ENCODE peak calls at places on chromosomes 16 and 17, in six cellular contexts. One of them, this sample, is unnamed.

GRCh38 chr17:2054740-2055493 is at the start of gene HIC1:
- DNase-seq in sigmoid colon: peak; percentile 91
- DNase-seq in esophagus squamous epithelium: no peak
- DNase-seq in ovary: peak; percentile 88
- DNase-seq in lower leg skin: peak; percentile 96
- DNase-seq in endothelial cell of umbilical vein: peak; percentile 75
- DNase-seq in this sample: peak; percentile 85

GRCh38 chr17:74368341-74369152 is 1.2 kb downstream of the GPR142 start:
- DNase-seq in esophagus squamous epithelium: peak; percentile 12
- DNase-seq in ovary: peak; percentile 71
- DNase-seq in lower leg skin: peak; percentile 93
- DNase-seq in sigmoid colon: peak; percentile 78
- DNase-seq in endothelial cell of umbilical vein: peak; percentile 44
- DNase-seq in this sample: peak; percentile 54

GRCh38 chr17:40550608-40551007 is 14.7 kb downstream of the CCR7 start:
- DNase-seq in ovary: peak; percentile 60
- DNase-seq in lower leg skin: peak; percentile 94
- DNase-seq in endothelial cell of umbilical vein: no peak
- DNase-seq in esophagus squamous epithelium: no peak
- DNase-seq in sigmoid colon: peak; percentile 88
- DNase-seq in this sample: peak; percentile 79

GRCh38 chr16:54687043-54687655 is 243.5 kb upstream of the IRX5 start:
- DNase-seq in esophagus squamous epithelium: no peak
- DNase-seq in lower leg skin: no peak
- DNase-seq in sigmoid colon: no peak
- DNase-seq in endothelial cell of umbilical vein: no peak
- DNase-seq in ovary: no peak
- DNase-seq in this sample: no peak

GRCh38 chr16:23509763-23510153 is 536 bp downstream of the GGA2 start:
- DNase-seq in lower leg skin: no peak
- DNase-seq in sigmoid colon: no peak
- DNase-seq in endothelial cell of umbilical vein: peak; percentile 42
- DNase-seq in esophagus squamous epithelium: no peak
- DNase-seq in ovary: no peak
- DNase-seq in this sample: peak; percentile 26

GRCh38 chr16:50309156-50309526 is 42.8 kb downstream of the ADCY7 start:
- DNase-seq in lower leg skin: peak; percentile 76
- DNase-seq in endothelial cell of umbilical vein: no peak
- DNase-seq in esophagus squamous epithelium: no peak
- DNase-seq in sigmoid colon: no peak
- DNase-seq in ovary: no peak
- DNase-seq in this sample: no peak

GRCh38 chr17:66716236-66717026 is 118.5 kb upstream of the CACNG5 start:
- DNase-seq in endothelial cell of umbilical vein: peak; percentile 52
- DNase-seq in ovary: no peak
- DNase-seq in sigmoid colon: no peak
- DNase-seq in esophagus squamous epithelium: no peak
- DNase-seq in lower leg skin: peak; percentile 70
- DNase-seq in this sample: no peak

GRCh38 chr16:88650749-88651275 is at the start of gene CYBA:
- DNase-seq in endothelial cell of umbilical vein: peak; percentile 20
- DNase-seq in sigmoid colon: peak; percentile 82
- DNase-seq in esophagus squamous epithelium: no peak
- DNase-seq in ovary: peak; percentile 70
- DNase-seq in lower leg skin: peak; percentile 94
- DNase-seq in this sample: no peak

GRCh38 chr17:17767497-17768286 is 69.1 kb downstream of the SREBF1 start:
- DNase-seq in esophagus squamous epithelium: no peak
- DNase-seq in endothelial cell of umbilical vein: no peak
- DNase-seq in ovary: no peak
- DNase-seq in lower leg skin: no peak
- DNase-seq in sigmoid colon: no peak
- DNase-seq in this sample: no peak

GRCh38 chr17:17769869-17770361 is 66.9 kb downstream of the SREBF1 start:
- DNase-seq in lower leg skin: no peak
- DNase-seq in sigmoid colon: no peak
- DNase-seq in esophagus squamous epithelium: no peak
- DNase-seq in endothelial cell of umbilical vein: no peak
- DNase-seq in ovary: no peak
- DNase-seq in this sample: no peak

GRCh38 chr17:17767096-17767470 is 69.7 kb downstream of the SREBF1 start:
- DNase-seq in endothelial cell of umbilical vein: no peak
- DNase-seq in ovary: no peak
- DNase-seq in lower leg skin: no peak
- DNase-seq in esophagus squamous epithelium: no peak
- DNase-seq in sigmoid colon: no peak
- DNase-seq in this sample: no peak

GRCh38 chr17:17770371-17771059 is 66.3 kb downstream of the SREBF1 start:
- DNase-seq in sigmoid colon: no peak
- DNase-seq in endothelial cell of umbilical vein: no peak
- DNase-seq in esophagus squamous epithelium: no peak
- DNase-seq in lower leg skin: no peak
- DNase-seq in ovary: no peak
- DNase-seq in this sample: no peak

GRCh38 chr17:17768415-17769088 is 68.2 kb downstream of the SREBF1 start:
- DNase-seq in ovary: no peak
- DNase-seq in endothelial cell of umbilical vein: no peak
- DNase-seq in lower leg skin: no peak
- DNase-seq in sigmoid colon: no peak
- DNase-seq in esophagus squamous epithelium: no peak
- DNase-seq in this sample: no peak
- TF ChIP-seq POLR2A in ovary: no peak
- TF ChIP-seq POLR2A in endothelial cell of umbilical vein: no peak
- TF ChIP-seq POLR2A in lower leg skin: no peak
- TF ChIP-seq POLR2A in sigmoid colon: no peak
- TF ChIP-seq POLR2A in esophagus squamous epithelium: no peak
- TF ChIP-seq POLR2A in this sample: no peak

DNA sequence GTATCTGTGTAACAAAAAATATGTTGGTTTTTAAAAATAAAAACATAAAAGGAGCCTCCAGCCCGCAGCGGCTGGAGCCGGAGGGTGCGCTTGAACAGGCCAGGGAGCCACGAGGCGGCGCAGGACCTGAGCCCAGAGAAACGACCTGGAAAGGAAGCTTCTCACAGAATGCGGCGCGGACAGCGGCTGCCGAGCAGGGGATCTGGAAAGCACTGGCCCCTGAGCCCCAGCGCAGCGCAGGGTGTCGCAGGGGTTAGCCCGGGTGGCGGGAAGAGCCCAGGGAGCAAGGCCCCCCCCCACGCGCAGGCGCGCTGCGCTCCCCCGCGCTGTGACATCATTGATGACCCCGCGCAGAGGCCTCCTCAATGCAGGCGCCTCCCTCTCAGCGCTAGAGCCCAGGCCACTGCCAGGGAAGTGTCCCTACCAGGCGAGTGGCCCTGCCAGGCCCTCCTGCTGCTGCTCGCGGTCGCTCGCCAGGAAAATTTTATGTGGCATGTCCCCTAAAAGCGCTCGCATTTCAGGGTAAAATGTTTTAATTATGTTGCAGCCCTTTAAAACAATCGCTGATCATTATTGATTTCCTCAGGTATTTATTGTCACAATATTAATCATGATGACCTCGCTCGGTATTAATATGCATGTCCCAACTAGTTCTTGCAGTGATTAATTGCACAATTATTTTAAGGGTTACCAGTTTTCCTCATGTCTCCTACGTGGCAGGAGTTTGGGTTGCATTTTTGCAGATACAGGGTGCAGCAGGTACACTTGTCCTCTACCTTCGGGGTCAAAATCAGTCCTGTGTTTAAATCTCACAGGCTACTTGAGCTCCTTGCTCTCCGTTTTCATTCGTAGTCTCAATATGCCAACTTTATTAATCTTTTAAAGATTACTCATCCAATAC is 134.2 kb downstream of the USP22 start:
- DNase-seq in endothelial cell of umbilical vein: peak; percentile 87
- DNase-seq in ovary: peak; percentile 87
- DNase-seq in lower leg skin: peak; percentile 96
- DNase-seq in esophagus squamous epithelium: peak; percentile 24
- DNase-seq in sigmoid colon: peak; percentile 94
- DNase-seq in this sample: peak; percentile 92
- TF ChIP-seq POLR2A in endothelial cell of umbilical vein: no peak
- TF ChIP-seq POLR2A in ovary: peak; percentile 41
- TF ChIP-seq POLR2A in lower leg skin: no peak
- TF ChIP-seq POLR2A in esophagus squamous epithelium: no peak
- TF ChIP-seq POLR2A in sigmoid colon: no peak
- TF ChIP-seq POLR2A in this sample: peak; percentile 53

GRCh38 chr17:58352843-58353719 is 1.1 kb upstream of the SUPT4H1 start:
- DNase-seq in sigmoid colon: peak; percentile 80
- DNase-seq in ovary: peak; percentile 45
- DNase-seq in esophagus squamous epithelium: no peak
- DNase-seq in endothelial cell of umbilical vein: peak; percentile 49
- DNase-seq in lower leg skin: no peak
- DNase-seq in this sample: no peak
- TF ChIP-seq POLR2A in sigmoid colon: peak; percentile 24
- TF ChIP-seq POLR2A in ovary: no peak
- TF ChIP-seq POLR2A in esophagus squamous epithelium: no peak
- TF ChIP-seq POLR2A in endothelial cell of umbilical vein: no peak
- TF ChIP-seq POLR2A in lower leg skin: no peak
- TF ChIP-seq POLR2A in this sample: no peak

GRCh38 chr17:6780001-6780400 is 4.0 kb downstream of the FBXO39 start:
- DNase-seq in esophagus squamous epithelium: no peak
- DNase-seq in sigmoid colon: no peak
- DNase-seq in endothelial cell of umbilical vein: no peak
- DNase-seq in ovary: no peak
- DNase-seq in lower leg skin: no peak
- DNase-seq in this sample: no peak

GRCh38 chr17:6772016-6772415 is 4.0 kb upstream of the FBXO39 start:
- DNase-seq in lower leg skin: no peak
- DNase-seq in esophagus squamous epithelium: no peak
- DNase-seq in endothelial cell of umbilical vein: no peak
- DNase-seq in sigmoid colon: no peak
- DNase-seq in ovary: no peak
- DNase-seq in this sample: no peak

GRCh38 chr17:6779411-6779810 is 3.4 kb downstream of the FBXO39 start:
- DNase-seq in ovary: no peak
- DNase-seq in esophagus squamous epithelium: no peak
- DNase-seq in lower leg skin: no peak
- DNase-seq in endothelial cell of umbilical vein: no peak
- DNase-seq in sigmoid colon: no peak
- DNase-seq in this sample: no peak

GRCh38 chr17:6780886-6781285 is 4.9 kb downstream of the FBXO39 start:
- DNase-seq in ovary: no peak
- DNase-seq in lower leg skin: no peak
- DNase-seq in endothelial cell of umbilical vein: no peak
- DNase-seq in esophagus squamous epithelium: no peak
- DNase-seq in sigmoid colon: no peak
- DNase-seq in this sample: no peak

GRCh38 chr17:6775871-6776405 is at the start of gene FBXO39:
- DNase-seq in lower leg skin: no peak
- DNase-seq in sigmoid colon: no peak
- DNase-seq in ovary: no peak
- DNase-seq in esophagus squamous epithelium: no peak
- DNase-seq in endothelial cell of umbilical vein: no peak
- DNase-seq in this sample: no peak
- TF ChIP-seq POLR2A in lower leg skin: no peak
- TF ChIP-seq POLR2A in sigmoid colon: no peak
- TF ChIP-seq POLR2A in ovary: no peak
- TF ChIP-seq POLR2A in esophagus squamous epithelium: no peak
- TF ChIP-seq POLR2A in endothelial cell of umbilical vein: no peak
- TF ChIP-seq POLR2A in this sample: no peak

GRCh38 chr16:14409563-14409962 is 220.5 kb downstream of the PARN start:
- DNase-seq in sigmoid colon: peak; percentile 92
- DNase-seq in esophagus squamous epithelium: no peak
- DNase-seq in ovary: no peak
- DNase-seq in lower leg skin: peak; percentile 86
- DNase-seq in endothelial cell of umbilical vein: no peak
- DNase-seq in this sample: peak; percentile 25
- TF ChIP-seq POLR2A in sigmoid colon: no peak
- TF ChIP-seq POLR2A in esophagus squamous epithelium: no peak
- TF ChIP-seq POLR2A in ovary: no peak
- TF ChIP-seq POLR2A in lower leg skin: no peak
- TF ChIP-seq POLR2A in endothelial cell of umbilical vein: no peak
- TF ChIP-seq POLR2A in this sample: no peak

GRCh38 chr17:56913000-56913866 is 616 bp downstream of the TRIM25 start:
- DNase-seq in lower leg skin: peak; percentile 90
- DNase-seq in endothelial cell of umbilical vein: peak; percentile 21
- DNase-seq in sigmoid colon: peak; percentile 68
- DNase-seq in esophagus squamous epithelium: no peak
- DNase-seq in ovary: no peak
- DNase-seq in this sample: peak; percentile 31

GRCh38 chr17:56910509-56911235 is 3.2 kb downstream of the TRIM25 start:
- DNase-seq in lower leg skin: no peak
- DNase-seq in ovary: no peak
- DNase-seq in esophagus squamous epithelium: no peak
- DNase-seq in sigmoid colon: no peak
- DNase-seq in endothelial cell of umbilical vein: no peak
- DNase-seq in this sample: no peak

GRCh38 chr17:56914641-56915263 is 903 bp upstream of the TRIM25 start:
- DNase-seq in sigmoid colon: no peak
- DNase-seq in endothelial cell of umbilical vein: no peak
- DNase-seq in esophagus squamous epithelium: no peak
- DNase-seq in lower leg skin: no peak
- DNase-seq in ovary: no peak
- DNase-seq in this sample: no peak

GRCh38 chr17:56912105-56912999 is 1.5 kb downstream of the TRIM25 start:
- DNase-seq in endothelial cell of umbilical vein: peak; percentile 57
- DNase-seq in ovary: peak; percentile 45
- DNase-seq in lower leg skin: peak; percentile 97
- DNase-seq in esophagus squamous epithelium: no peak
- DNase-seq in sigmoid colon: peak; percentile 88
- DNase-seq in this sample: peak; percentile 51

DNA sequence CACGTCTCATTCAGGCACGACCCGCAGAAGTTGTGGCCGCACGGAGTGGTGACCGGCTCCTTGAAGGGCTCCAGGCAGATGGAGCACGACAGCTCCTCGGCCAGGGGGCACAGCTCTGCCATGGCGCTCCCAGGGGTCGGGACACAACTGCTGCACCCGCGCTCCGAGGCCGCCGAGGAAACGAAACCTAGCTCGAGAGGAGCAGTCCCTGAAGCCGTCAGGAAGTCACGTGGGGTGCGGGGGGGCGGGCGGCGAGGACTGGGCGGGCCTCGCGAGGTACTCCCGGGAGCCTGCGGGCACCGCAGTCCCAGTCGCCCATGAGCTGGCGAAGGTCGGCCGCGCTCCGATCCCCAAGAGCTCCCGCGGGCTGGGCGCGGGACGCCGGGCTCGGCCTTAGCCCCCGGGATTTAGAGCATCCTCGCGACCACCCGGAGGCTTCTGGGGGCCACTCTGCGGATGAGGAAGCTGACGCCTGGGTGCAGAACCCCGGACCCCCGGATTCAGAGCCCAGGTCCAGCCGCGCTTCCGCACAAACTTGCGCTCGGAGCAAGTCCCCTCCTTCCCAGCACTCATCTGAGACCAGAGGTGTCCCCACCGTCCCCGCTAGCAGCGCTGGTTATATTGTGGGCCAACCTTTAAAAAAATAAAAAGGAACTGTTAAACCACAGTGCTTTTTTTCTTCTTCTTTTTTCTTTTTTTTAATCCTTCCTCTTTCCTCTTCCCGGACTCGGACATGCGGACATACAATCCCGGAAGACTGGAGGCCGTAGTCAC is at the start of gene TRIM25:
- DNase-seq in ovary: peak; percentile 85
- DNase-seq in esophagus squamous epithelium: peak; percentile 68
- DNase-seq in lower leg skin: peak; percentile 98
- DNase-seq in endothelial cell of umbilical vein: peak; percentile 90
- DNase-seq in sigmoid colon: peak; percentile 95
- DNase-seq in this sample: peak; percentile 87
- TF ChIP-seq POLR2A in ovary: peak; percentile 93
- TF ChIP-seq POLR2A in esophagus squamous epithelium: peak; percentile 43
- TF ChIP-seq POLR2A in lower leg skin: no peak
- TF ChIP-seq POLR2A in endothelial cell of umbilical vein: peak; percentile 100
- TF ChIP-seq POLR2A in sigmoid colon: peak; percentile 95
- TF ChIP-seq POLR2A in this sample: peak; percentile 89